ENCODE peak calls at places on chromosome 14, in ten cellular contexts. One of them, this sample, is unnamed.

GRCh38 chr14:87066221-87066817 is 926.7 kb downstream of the GALC start:
- DNase-seq in foreskin keratinocyte: no peak
- DNase-seq in CD8-positive, alpha-beta T cell: no peak
- DNase-seq in lower leg skin: no peak
- DNase-seq in MCF 10A: peak; percentile 36
- DNase-seq in GM12865: no peak
- DNase-seq in endothelial cell: no peak
- DNase-seq in SK-N-SH: no peak
- DNase-seq in RWPE1: peak; percentile 9
- DNase-seq in fibroblast of mammary gland: peak; percentile 9
- DNase-seq in this sample: no peak

GRCh38 chr14:88895116-88895515 is 70.7 kb downstream of the TTC8 start:
- DNase-seq in foreskin keratinocyte: peak; percentile 17
- DNase-seq in CD8-positive, alpha-beta T cell: no peak
- DNase-seq in lower leg skin: no peak
- DNase-seq in MCF 10A: peak; percentile 36
- DNase-seq in GM12865: no peak
- DNase-seq in endothelial cell: no peak
- DNase-seq in SK-N-SH: no peak
- DNase-seq in RWPE1: peak; percentile 34
- DNase-seq in fibroblast of mammary gland: peak; percentile 56
- DNase-seq in this sample: no peak

GRCh38 chr14:93056166-93056839 is 59.4 kb downstream of the ITPK1 start:
- DNase-seq in foreskin keratinocyte: no peak
- DNase-seq in CD8-positive, alpha-beta T cell: peak; percentile 32
- DNase-seq in lower leg skin: no peak
- DNase-seq in MCF 10A: no peak
- DNase-seq in GM12865: no peak
- DNase-seq in endothelial cell: no peak
- DNase-seq in SK-N-SH: no peak
- DNase-seq in RWPE1: no peak
- DNase-seq in fibroblast of mammary gland: no peak
- DNase-seq in this sample: no peak

GRCh38 chr14:82602794-82603193 is 1069.1 kb upstream of the SEL1L start:
- DNase-seq in foreskin keratinocyte: no peak
- DNase-seq in CD8-positive, alpha-beta T cell: no peak
- DNase-seq in lower leg skin: no peak
- DNase-seq in MCF 10A: no peak
- DNase-seq in GM12865: no peak
- DNase-seq in endothelial cell: no peak
- DNase-seq in SK-N-SH: no peak
- DNase-seq in RWPE1: no peak
- DNase-seq in fibroblast of mammary gland: no peak
- DNase-seq in this sample: no peak

GRCh38 chr14:53509845-53510244 is 356.7 kb upstream of the DDHD1 start:
- DNase-seq in foreskin keratinocyte: peak; percentile 94
- DNase-seq in CD8-positive, alpha-beta T cell: no peak
- DNase-seq in lower leg skin: peak; percentile 77
- DNase-seq in MCF 10A: peak; percentile 93
- DNase-seq in GM12865: no peak
- DNase-seq in endothelial cell: no peak
- DNase-seq in SK-N-SH: no peak
- DNase-seq in RWPE1: peak; percentile 72
- DNase-seq in fibroblast of mammary gland: peak; percentile 89
- DNase-seq in this sample: no peak

GRCh38 chr14:88562831-88563686 is at the start of gene ZC3H14:
- DNase-seq in foreskin keratinocyte: no peak
- DNase-seq in CD8-positive, alpha-beta T cell: peak; percentile 82
- DNase-seq in lower leg skin: peak; percentile 56
- DNase-seq in MCF 10A: peak; percentile 85
- DNase-seq in GM12865: peak; percentile 94
- DNase-seq in endothelial cell: peak; percentile 91
- DNase-seq in SK-N-SH: peak; percentile 98
- DNase-seq in RWPE1: peak; percentile 87
- DNase-seq in fibroblast of mammary gland: peak; percentile 80
- DNase-seq in this sample: peak; percentile 98

GRCh38 chr14:20522332-20522731 is 17.0 kb downstream of the RNASE10 start:
- DNase-seq in foreskin keratinocyte: no peak
- DNase-seq in CD8-positive, alpha-beta T cell: no peak
- DNase-seq in lower leg skin: no peak
- DNase-seq in MCF 10A: no peak
- DNase-seq in GM12865: no peak
- DNase-seq in endothelial cell: no peak
- DNase-seq in SK-N-SH: no peak
- DNase-seq in RWPE1: no peak
- DNase-seq in fibroblast of mammary gland: peak; percentile 33
- DNase-seq in this sample: no peak

GRCh38 chr14:51929920-51930682 is 59.2 kb upstream of the RTRAF start:
- DNase-seq in foreskin keratinocyte: no peak
- DNase-seq in CD8-positive, alpha-beta T cell: no peak
- DNase-seq in lower leg skin: no peak
- DNase-seq in MCF 10A: no peak
- DNase-seq in GM12865: no peak
- DNase-seq in endothelial cell: no peak
- DNase-seq in SK-N-SH: no peak
- DNase-seq in RWPE1: no peak
- DNase-seq in fibroblast of mammary gland: no peak
- DNase-seq in this sample: no peak

GRCh38 chr14:54200726-54201125 is 196.1 kb upstream of the CDKN3 start:
- DNase-seq in foreskin keratinocyte: no peak
- DNase-seq in CD8-positive, alpha-beta T cell: no peak
- DNase-seq in lower leg skin: no peak
- DNase-seq in MCF 10A: no peak
- DNase-seq in GM12865: peak; percentile 17
- DNase-seq in endothelial cell: no peak
- DNase-seq in SK-N-SH: no peak
- DNase-seq in RWPE1: no peak
- DNase-seq in fibroblast of mammary gland: peak; percentile 62
- DNase-seq in this sample: no peak

GRCh38 chr14:37150414-37150813 is 22.0 kb downstream of the SLC25A21 start:
- DNase-seq in foreskin keratinocyte: no peak
- DNase-seq in CD8-positive, alpha-beta T cell: no peak
- DNase-seq in lower leg skin: no peak
- DNase-seq in MCF 10A: peak; percentile 63
- DNase-seq in GM12865: peak; percentile 9
- DNase-seq in endothelial cell: no peak
- DNase-seq in SK-N-SH: peak; percentile 5
- DNase-seq in RWPE1: peak; percentile 50
- DNase-seq in fibroblast of mammary gland: peak; percentile 62
- DNase-seq in this sample: no peak

GRCh38 chr14:89549381-89550102 is 132.5 kb upstream of the FOXN3 start:
- DNase-seq in foreskin keratinocyte: no peak
- DNase-seq in CD8-positive, alpha-beta T cell: no peak
- DNase-seq in lower leg skin: no peak
- DNase-seq in MCF 10A: no peak
- DNase-seq in GM12865: no peak
- DNase-seq in endothelial cell: no peak
- DNase-seq in SK-N-SH: no peak
- DNase-seq in RWPE1: no peak
- DNase-seq in fibroblast of mammary gland: no peak
- DNase-seq in this sample: no peak

GRCh38 chr14:52052289-52052943 is 16.4 kb downstream of the NID2 start:
- DNase-seq in foreskin keratinocyte: no peak
- DNase-seq in CD8-positive, alpha-beta T cell: no peak
- DNase-seq in lower leg skin: no peak
- DNase-seq in MCF 10A: peak; percentile 35
- DNase-seq in GM12865: no peak
- DNase-seq in endothelial cell: no peak
- DNase-seq in SK-N-SH: no peak
- DNase-seq in RWPE1: no peak
- DNase-seq in fibroblast of mammary gland: peak; percentile 94
- DNase-seq in this sample: no peak

GRCh38 chr14:32657081-32657480 is 281.6 kb upstream of the NPAS3 start:
- DNase-seq in foreskin keratinocyte: peak; percentile 9
- DNase-seq in CD8-positive, alpha-beta T cell: no peak
- DNase-seq in lower leg skin: peak; percentile 51
- DNase-seq in MCF 10A: peak; percentile 84
- DNase-seq in GM12865: peak; percentile 45
- DNase-seq in endothelial cell: no peak
- DNase-seq in SK-N-SH: no peak
- DNase-seq in RWPE1: peak; percentile 14
- DNase-seq in fibroblast of mammary gland: peak; percentile 92
- DNase-seq in this sample: no peak

DNA sequence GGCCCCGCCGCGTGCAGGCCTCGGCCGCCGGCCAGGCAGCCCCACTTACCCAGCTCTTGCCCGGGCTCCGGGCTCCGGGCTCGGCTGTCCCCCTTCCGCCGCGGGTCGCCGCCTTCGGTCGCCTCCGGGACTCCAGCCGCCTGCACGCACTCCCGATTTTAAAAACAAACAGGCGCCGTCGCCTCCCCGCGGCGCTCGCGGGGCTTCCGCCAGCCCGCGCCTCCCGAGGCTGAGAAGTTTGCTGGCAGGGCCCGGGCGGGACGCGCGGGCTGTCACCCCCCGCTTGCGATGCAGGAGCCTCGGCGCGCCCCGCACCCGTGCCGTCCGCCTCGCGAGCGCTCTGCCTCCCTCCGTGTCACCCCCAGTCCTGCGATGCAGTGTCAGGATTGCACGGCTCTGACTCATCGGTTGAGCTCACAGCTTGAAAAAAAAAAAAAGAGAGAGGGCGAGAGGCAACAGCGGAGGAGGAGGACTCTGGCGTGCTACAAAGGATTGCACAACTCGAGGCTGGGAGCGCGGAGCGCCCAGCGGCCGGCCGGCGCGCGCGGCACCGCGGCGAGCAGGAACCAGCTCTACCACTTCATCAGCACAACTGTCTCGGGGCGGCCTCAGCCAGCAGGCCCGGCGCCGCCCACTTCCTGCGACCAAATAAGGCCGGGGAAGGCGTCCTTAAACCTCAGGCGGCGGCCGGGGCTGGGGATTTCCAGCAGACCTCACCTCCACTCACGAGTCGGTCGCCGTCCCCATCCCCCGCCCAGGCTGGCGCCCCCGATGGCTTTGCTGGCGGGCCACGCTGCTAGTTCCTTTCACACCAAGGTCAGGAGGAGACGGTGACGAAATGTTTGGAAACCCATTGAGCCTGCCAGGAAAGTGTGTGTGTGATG is 45.8 kb upstream of the PNMA1 start:
- DNase-seq in foreskin keratinocyte: peak; percentile 97
- DNase-seq in CD8-positive, alpha-beta T cell: peak; percentile 97
- DNase-seq in lower leg skin: peak; percentile 97
- DNase-seq in MCF 10A: peak; percentile 98
- DNase-seq in GM12865: peak; percentile 98
- DNase-seq in endothelial cell: peak; percentile 90
- DNase-seq in SK-N-SH: peak; percentile 92
- DNase-seq in RWPE1: peak; percentile 94
- DNase-seq in fibroblast of mammary gland: peak; percentile 98
- DNase-seq in this sample: peak; percentile 94
- TF ChIP-seq CTCF in foreskin keratinocyte: no peak
- TF ChIP-seq CTCF in CD8-positive, alpha-beta T cell: peak; percentile 16
- TF ChIP-seq CTCF in lower leg skin: no peak
- TF ChIP-seq CTCF in MCF 10A: peak; percentile 5
- TF ChIP-seq CTCF in GM12865: no peak
- TF ChIP-seq CTCF in endothelial cell: peak; percentile 32
- TF ChIP-seq CTCF in SK-N-SH: no peak
- TF ChIP-seq CTCF in RWPE1: no peak
- TF ChIP-seq CTCF in fibroblast of mammary gland: no peak
- TF ChIP-seq CTCF in this sample: no peak

GRCh38 chr14:63435204-63435603 is 108.0 kb downstream of the PPP2R5E start:
- DNase-seq in foreskin keratinocyte: no peak
- DNase-seq in CD8-positive, alpha-beta T cell: no peak
- DNase-seq in lower leg skin: no peak
- DNase-seq in MCF 10A: no peak
- DNase-seq in GM12865: no peak
- DNase-seq in endothelial cell: no peak
- DNase-seq in SK-N-SH: no peak
- DNase-seq in RWPE1: no peak
- DNase-seq in fibroblast of mammary gland: no peak
- DNase-seq in this sample: no peak

GRCh38 chr14:63435838-63436237 is 107.3 kb downstream of the PPP2R5E start:
- DNase-seq in foreskin keratinocyte: no peak
- DNase-seq in CD8-positive, alpha-beta T cell: no peak
- DNase-seq in lower leg skin: peak; percentile 80
- DNase-seq in MCF 10A: peak; percentile 53
- DNase-seq in GM12865: peak; percentile 33
- DNase-seq in endothelial cell: no peak
- DNase-seq in SK-N-SH: no peak
- DNase-seq in RWPE1: no peak
- DNase-seq in fibroblast of mammary gland: peak; percentile 89
- DNase-seq in this sample: no peak

GRCh38 chr14:63436286-63437098 is 106.7 kb downstream of the PPP2R5E start:
- DNase-seq in foreskin keratinocyte: no peak
- DNase-seq in CD8-positive, alpha-beta T cell: no peak
- DNase-seq in lower leg skin: no peak
- DNase-seq in MCF 10A: no peak
- DNase-seq in GM12865: no peak
- DNase-seq in endothelial cell: no peak
- DNase-seq in SK-N-SH: no peak
- DNase-seq in RWPE1: no peak
- DNase-seq in fibroblast of mammary gland: no peak
- DNase-seq in this sample: no peak

GRCh38 chr14:63443361-63443760 is 99.8 kb downstream of the PPP2R5E start:
- DNase-seq in foreskin keratinocyte: no peak
- DNase-seq in CD8-positive, alpha-beta T cell: no peak
- DNase-seq in lower leg skin: no peak
- DNase-seq in MCF 10A: no peak
- DNase-seq in GM12865: no peak
- DNase-seq in endothelial cell: no peak
- DNase-seq in SK-N-SH: no peak
- DNase-seq in RWPE1: no peak
- DNase-seq in fibroblast of mammary gland: no peak
- DNase-seq in this sample: no peak

GRCh38 chr14:63438065-63438757 is 105.0 kb downstream of the PPP2R5E start:
- DNase-seq in foreskin keratinocyte: peak; percentile 82
- DNase-seq in CD8-positive, alpha-beta T cell: no peak
- DNase-seq in lower leg skin: peak; percentile 58
- DNase-seq in MCF 10A: peak; percentile 99
- DNase-seq in GM12865: peak; percentile 40
- DNase-seq in endothelial cell: no peak
- DNase-seq in SK-N-SH: peak; percentile 71
- DNase-seq in RWPE1: peak; percentile 92
- DNase-seq in fibroblast of mammary gland: peak; percentile 97
- DNase-seq in this sample: peak; percentile 23
- TF ChIP-seq CTCF in foreskin keratinocyte: peak; percentile 52
- TF ChIP-seq CTCF in CD8-positive, alpha-beta T cell: peak; percentile 39
- TF ChIP-seq CTCF in lower leg skin: no peak
- TF ChIP-seq CTCF in MCF 10A: no peak
- TF ChIP-seq CTCF in GM12865: no peak
- TF ChIP-seq CTCF in endothelial cell: no peak
- TF ChIP-seq CTCF in SK-N-SH: peak; percentile 45
- TF ChIP-seq CTCF in RWPE1: peak; percentile 31
- TF ChIP-seq CTCF in fibroblast of mammary gland: peak; percentile 9
- TF ChIP-seq CTCF in this sample: no peak

GRCh38 chr14:61561144-61561543 is 134.2 kb upstream of the HIF1A start:
- DNase-seq in foreskin keratinocyte: no peak
- DNase-seq in CD8-positive, alpha-beta T cell: no peak
- DNase-seq in lower leg skin: no peak
- DNase-seq in MCF 10A: peak; percentile 86
- DNase-seq in GM12865: no peak
- DNase-seq in endothelial cell: no peak
- DNase-seq in SK-N-SH: peak; percentile 47
- DNase-seq in RWPE1: no peak
- DNase-seq in fibroblast of mammary gland: peak; percentile 76
- DNase-seq in this sample: no peak
- TF ChIP-seq CTCF in foreskin keratinocyte: peak; percentile 42
- TF ChIP-seq CTCF in CD8-positive, alpha-beta T cell: no peak
- TF ChIP-seq CTCF in lower leg skin: no peak
- TF ChIP-seq CTCF in MCF 10A: no peak
- TF ChIP-seq CTCF in GM12865: no peak
- TF ChIP-seq CTCF in endothelial cell: no peak
- TF ChIP-seq CTCF in SK-N-SH: peak; percentile 45
- TF ChIP-seq CTCF in RWPE1: no peak
- TF ChIP-seq CTCF in fibroblast of mammary gland: peak; percentile 43
- TF ChIP-seq CTCF in this sample: no peak

GRCh38 chr14:103296987-103297386 is 37.0 kb upstream of the EIF5 start:
- DNase-seq in foreskin keratinocyte: no peak
- DNase-seq in CD8-positive, alpha-beta T cell: no peak
- DNase-seq in lower leg skin: no peak
- DNase-seq in MCF 10A: no peak
- DNase-seq in GM12865: no peak
- DNase-seq in endothelial cell: no peak
- DNase-seq in SK-N-SH: peak; percentile 32
- DNase-seq in RWPE1: no peak
- DNase-seq in fibroblast of mammary gland: no peak
- DNase-seq in this sample: no peak
- TF ChIP-seq CTCF in foreskin keratinocyte: no peak
- TF ChIP-seq CTCF in CD8-positive, alpha-beta T cell: no peak
- TF ChIP-seq CTCF in lower leg skin: no peak
- TF ChIP-seq CTCF in MCF 10A: no peak
- TF ChIP-seq CTCF in GM12865: no peak
- TF ChIP-seq CTCF in endothelial cell: no peak
- TF ChIP-seq CTCF in SK-N-SH: no peak
- TF ChIP-seq CTCF in RWPE1: no peak
- TF ChIP-seq CTCF in fibroblast of mammary gland: no peak
- TF ChIP-seq CTCF in this sample: no peak

This sample was measured in GM20000.